ENCODE peak calls at places on chromosomes 6 and 20, in four cellular contexts. L is cardiac muscle cell, I is HAP-1, K is epithelial cell of esophagus. T is an unnamed sample.

GRCh38 chr20:45051497-45052060 is 49.3 kb downstream of the KCNS1 start:
- DNase-seq in K (no peak), I (no peak), L (no peak), T (no peak)

GRCh38 chr6:1786455-1787108 is 176.9 kb downstream of the FOXC1 start:
- DNase-seq in K (no peak), L (no peak), I (no peak), T (no peak)

GRCh38 chr6:42197574-42198362 is 3.0 kb upstream of the GUCA1B start:
- DNase-seq in I (no peak), K (peak), L (peak), T (no peak)

GRCh38 chr6:3568396-3569082 is 111.7 kb upstream of the SLC22A23 start:
- DNase-seq in L (peak), I (no peak), K (no peak), T (no peak)

GRCh38 chr6:143940011-143940597 is 68.0 kb downstream of the PLAGL1 start:
- DNase-seq in I (peak), L (peak), K (peak), T (no peak)

GRCh38 chr6:46234156-46234556 is 63.4 kb upstream of the ENPP5 start:
- DNase-seq in K (no peak), I (no peak), L (no peak), T (no peak)

GRCh38 chr20:9978395-9979004 is 56.3 kb upstream of the ANKEF1 start:
- DNase-seq in L (peak), K (peak), I (peak), T (peak)

GRCh38 chr6:17394192-17394611 is 807 bp downstream of the CAP2 start:
- DNase-seq in I (peak), K (peak), L (peak), T (peak)

GRCh38 chr6:166772518-166772917 is 145.5 kb upstream of the RPS6KA2 start:
- DNase-seq in L (no peak), I (no peak), K (no peak), T (no peak)

GRCh38 chr6:12172572-12172971 is 117.6 kb upstream of the EDN1 start:
- DNase-seq in L (no peak), I (no peak), K (no peak), T (no peak)

GRCh38 chr6:87914637-87915395 is 132.8 kb upstream of the SPACA1 start:
- DNase-seq in L (peak), I (no peak), K (peak), T (no peak)

GRCh38 chr6:139847322-139847797 is 472.9 kb upstream of the CITED2 start:
- DNase-seq in L (no peak), K (no peak), I (no peak), T (no peak)

GRCh38 chr6:90508753-90509152 is 78.1 kb downstream of the MAP3K7 start:
- DNase-seq in I (no peak), K (no peak), L (no peak), T (no peak)

GRCh38 chr6:34514593-34515472 is 41.3 kb downstream of the SPDEF start:
- DNase-seq in I (peak), L (peak), K (no peak), T (peak)

GRCh38 chr20:45433316-45433715 is 17.4 kb downstream of the PIGT start:
- DNase-seq in I (no peak), L (peak), K (no peak), T (no peak)

GRCh38 chr6:13229205-13230085 is 98.9 kb downstream of the TBC1D7 start:
- DNase-seq in K (peak), L (peak), I (peak), T (no peak)

GRCh38 chr6:10395946-10396577 is 18.8 kb downstream of the TFAP2A start:
- DNase-seq in L (no peak), K (peak), I (no peak), T (no peak)

GRCh38 chr20:24998631-24999445 is 6.3 kb upstream of the APMAP start:
- DNase-seq in K (no peak), I (peak), L (peak), T (no peak)

GRCh38 chr6:129141499-129141898 is 258.6 kb downstream of the LAMA2 start:
- DNase-seq in K (no peak), I (no peak), L (peak), T (no peak)

GRCh38 chr6:129138739-129139405 is 255.9 kb downstream of the LAMA2 start:
- DNase-seq in I (no peak), L (no peak), K (no peak), T (no peak)

GRCh38 chr6:129136751-129137150 is 253.8 kb downstream of the LAMA2 start:
- DNase-seq in K (no peak), I (no peak), L (no peak), T (no peak)

GRCh38 chr6:129135421-129135820 is 252.5 kb downstream of the LAMA2 start:
- DNase-seq in K (no peak), I (no peak), L (peak), T (no peak)

DNA sequence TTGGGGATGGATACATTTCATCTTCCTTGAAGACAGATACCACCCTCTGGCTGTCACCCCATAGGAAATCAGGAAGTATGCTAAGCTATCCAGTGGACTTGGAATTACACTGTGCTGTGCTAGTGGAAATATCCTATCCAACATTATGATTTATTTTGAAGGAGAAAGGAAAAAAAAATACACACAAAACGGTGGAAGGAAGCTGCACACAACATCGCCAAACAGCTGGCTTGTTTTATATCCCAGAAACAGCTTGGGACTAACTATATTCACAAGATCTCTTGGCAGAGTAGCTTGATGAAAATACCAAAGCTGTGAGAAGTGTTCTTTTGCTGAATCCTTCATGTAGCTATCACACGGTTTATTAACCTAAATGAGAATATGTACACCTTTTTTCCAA is 257.6 kb downstream of the LAMA2 start:
- DNase-seq in L (peak), K (no peak), I (no peak), T (no peak)
- H3K4me3 ChIP-seq in L (no peak), K (no peak), I (no peak), T (no peak)

DNA sequence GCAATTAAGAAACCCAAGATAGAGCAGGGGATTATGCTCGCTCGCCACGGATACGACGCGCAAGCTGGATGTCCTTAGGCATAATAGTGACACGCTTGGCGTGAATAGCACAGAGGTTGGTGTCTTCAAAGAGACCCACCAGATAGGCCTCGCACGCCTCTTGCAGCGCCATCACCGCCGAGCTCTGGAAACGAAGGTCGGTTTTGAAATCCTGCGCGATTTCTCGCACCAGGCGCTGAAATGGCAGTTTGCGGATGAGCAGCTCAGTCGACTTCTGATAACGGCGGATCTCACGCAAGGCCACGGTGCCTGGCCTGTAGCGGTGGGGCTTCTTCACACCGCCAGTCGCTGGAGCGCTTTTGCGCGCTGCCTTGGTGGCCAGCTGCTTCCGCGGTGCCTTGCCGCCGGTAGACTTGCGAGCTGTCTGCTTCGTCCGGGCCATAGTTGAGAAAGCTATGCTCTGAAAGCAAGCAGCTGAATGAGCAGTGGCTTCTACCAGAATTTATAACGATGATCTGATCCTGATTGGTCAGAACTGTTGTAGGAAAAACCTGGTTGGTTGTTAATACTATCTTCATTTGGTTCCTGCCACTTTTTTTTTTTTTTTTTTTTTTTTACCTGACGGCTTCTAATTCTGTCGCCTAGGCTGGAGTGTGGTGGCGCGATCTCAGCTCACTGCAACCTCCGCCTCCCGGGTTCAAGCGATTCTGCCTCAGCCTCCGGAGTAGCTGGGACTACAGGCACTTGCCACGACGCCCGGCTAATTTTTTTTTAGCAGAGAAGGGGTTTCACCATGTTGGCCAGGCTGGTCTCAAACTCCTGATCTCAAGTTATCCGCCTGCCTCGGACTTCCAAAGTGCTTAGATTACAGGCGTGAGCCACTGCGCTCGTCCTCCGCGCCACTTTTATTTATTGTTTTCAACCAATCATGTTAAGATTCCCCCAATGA is 21.6 kb downstream of the OR2B2 start:
- DNase-seq in L (peak), I (no peak), K (peak), T (no peak)
- H3K4me3 ChIP-seq in L (peak), I (no peak), K (peak), T (peak)

GRCh38 chr6:24935323-24935722 is 437 bp downstream of the RIPOR2 start:
- DNase-seq in K (peak), L (no peak), I (no peak), T (no peak)
- H3K4me3 ChIP-seq in K (no peak), L (no peak), I (no peak), T (no peak)

GRCh38 chr20:56630086-56630493 is 984 bp downstream of the TFAP2C start:
- DNase-seq in I (peak), K (peak), L (peak), T (no peak)
- H3K4me3 ChIP-seq in I (peak), K (peak), L (peak), T (peak)

GRCh38 chr6:119349341-119350201 is at the start of gene MAN1A1:
- DNase-seq in L (peak), K (peak), I (peak), T (peak)
- H3K4me3 ChIP-seq in L (peak), K (peak), I (peak), T (peak)

GRCh38 chr6:113120214-113120576 is 737.0 kb upstream of the MARCKS start:
- DNase-seq in I (no peak), L (peak), K (peak), T (no peak)
- H3K4me3 ChIP-seq in I (no peak), L (no peak), K (no peak), T (no peak)

DNA sequence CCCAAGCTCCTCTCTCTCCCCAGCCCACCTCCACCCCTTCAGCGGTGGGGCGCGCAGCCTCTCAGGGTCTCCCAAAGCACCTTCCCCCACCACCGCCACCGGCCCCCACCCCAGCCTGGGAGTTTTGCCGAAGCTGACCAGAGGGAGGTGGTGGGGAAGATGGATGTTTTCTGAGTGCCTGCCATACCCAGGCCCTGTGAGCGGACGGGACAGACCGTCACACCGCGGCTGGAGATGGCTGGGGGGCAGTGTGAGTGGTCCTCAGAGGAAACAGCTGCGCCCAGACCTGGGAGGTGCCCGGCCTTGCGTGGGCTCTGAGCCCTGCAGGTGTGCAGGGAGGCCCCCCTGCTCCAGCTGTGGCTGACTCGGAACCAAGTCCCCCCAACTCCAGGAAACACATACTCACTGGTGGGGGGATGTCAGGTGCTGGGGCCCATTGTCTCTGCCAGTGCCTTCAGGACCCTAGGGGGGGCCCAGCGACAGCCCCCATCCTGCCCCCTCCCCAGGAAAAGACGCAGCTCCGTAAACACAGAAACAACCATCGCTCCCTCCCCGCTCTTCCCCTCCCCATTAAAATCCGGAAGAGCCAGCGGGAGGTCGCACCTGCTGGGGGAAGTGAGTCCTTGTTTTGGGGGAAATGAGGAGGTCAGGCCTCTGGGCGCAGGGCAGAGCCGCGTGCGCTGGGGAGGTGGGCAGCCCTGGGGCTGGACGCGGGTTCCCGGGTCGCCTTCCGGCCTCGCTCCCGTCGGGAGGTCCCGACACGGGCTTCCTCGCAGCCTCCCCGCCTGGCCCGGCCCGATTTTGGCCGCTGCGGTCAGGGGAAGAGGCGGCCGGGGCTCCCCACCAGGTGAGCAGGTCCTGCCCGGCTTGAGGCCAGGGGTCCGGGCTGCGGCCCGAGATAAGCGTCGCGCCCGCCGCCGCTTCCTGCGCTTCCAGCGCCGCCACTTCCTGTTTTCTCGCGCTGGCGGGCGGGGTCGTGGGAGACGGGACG is 6.1 kb downstream of the C20orf204 start:
- DNase-seq in L (no peak), K (no peak), I (no peak), T (no peak)
- H3K4me3 ChIP-seq in L (peak), K (peak), I (peak), T (peak)

DNA sequence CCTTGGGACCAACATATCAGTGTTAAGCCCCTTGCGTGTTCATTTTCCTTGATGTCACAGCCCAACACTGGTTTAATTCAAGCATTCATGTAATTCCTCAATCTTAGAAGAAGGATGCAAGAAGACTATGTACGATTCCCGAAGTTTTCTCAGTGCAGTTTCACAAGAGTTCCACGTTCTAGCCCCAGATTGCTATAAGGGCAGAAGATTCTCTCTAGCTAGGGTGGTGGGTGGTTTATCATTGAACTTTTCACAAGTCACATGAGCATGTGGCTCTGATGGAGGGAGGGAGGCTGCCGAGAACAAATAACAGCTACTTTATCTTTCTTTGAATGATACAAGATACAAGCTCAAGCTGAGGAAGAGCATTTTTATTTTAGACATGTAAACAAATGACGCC is 71.9 kb upstream of the NHSL1 start:
- DNase-seq in K (no peak), L (peak), I (no peak), T (no peak)
- H3K4me3 ChIP-seq in K (no peak), L (peak), I (peak), T (no peak)

T was measured in iPS DF 6.9.